ENCODE peak calls at places on chromosomes 1 and 21, in nine cellular contexts. H is DND-41, Q is H9, A is A549, P is tibial artery, G is stomach, U is brain microvascular endothelial cell, E is pancreas, J is heart left ventricle. N is an unnamed sample.

GRCh38 chr1:9890224-9890731 is 19.8 kb downstream of the CTNNBIP1 start:
- DNase-seq in H (no peak), Q (no peak), A (peak), P (no peak), G (peak), U (peak), E (peak), J (peak), N (no peak)

GRCh38 chr21:14382486-14382834 is 486 bp downstream of the HSPA13 start:
- DNase-seq in H (peak), Q (no peak), A (no peak), P (peak), G (no peak), U (peak), E (no peak), J (peak), N (no peak)

GRCh38 chr1:36475910-36476604 is 6.7 kb downstream of the CSF3R start:
- DNase-seq in H (no peak), Q (no peak), A (no peak), P (no peak), G (no peak), U (no peak), E (no peak), J (no peak), N (no peak)

GRCh38 chr1:70434253-70434859 is 23.3 kb downstream of the CTH start:
- DNase-seq in H (no peak), Q (no peak), A (no peak), P (no peak), G (no peak), U (no peak), E (no peak), J (no peak), N (no peak)

GRCh38 chr1:225409051-225409450 is 18.8 kb downstream of the LBR start:
- DNase-seq in H (no peak), Q (no peak), A (no peak), P (no peak), G (no peak), U (no peak), E (no peak), J (no peak), N (no peak)

GRCh38 chr1:96721382-96722160 is at the start of gene PTBP2:
- DNase-seq in H (peak), Q (peak), A (peak), P (peak), G (peak), U (peak), E (peak), J (peak), N (peak)

GRCh38 chr1:200129480-200129879 is 102.0 kb downstream of the NR5A2 start:
- DNase-seq in H (no peak), Q (peak), A (no peak), P (no peak), G (no peak), U (no peak), E (no peak), J (no peak), N (no peak)

GRCh38 chr21:39422468-39423241 is 22.9 kb downstream of the LCA5L start:
- DNase-seq in H (no peak), Q (no peak), A (no peak), P (no peak), G (no peak), U (no peak), E (no peak), J (no peak), N (no peak)

GRCh38 chr1:235908742-235909520 is 42.2 kb upstream of the LYST start:
- DNase-seq in H (no peak), Q (no peak), A (peak), P (peak), G (no peak), U (peak), E (no peak), J (no peak), N (no peak)
- H3K27ac ChIP-seq in H (no peak), Q (no peak), A (peak), P (peak), G (peak), U (peak), E (no peak), J (no peak), N (no peak)

DNA sequence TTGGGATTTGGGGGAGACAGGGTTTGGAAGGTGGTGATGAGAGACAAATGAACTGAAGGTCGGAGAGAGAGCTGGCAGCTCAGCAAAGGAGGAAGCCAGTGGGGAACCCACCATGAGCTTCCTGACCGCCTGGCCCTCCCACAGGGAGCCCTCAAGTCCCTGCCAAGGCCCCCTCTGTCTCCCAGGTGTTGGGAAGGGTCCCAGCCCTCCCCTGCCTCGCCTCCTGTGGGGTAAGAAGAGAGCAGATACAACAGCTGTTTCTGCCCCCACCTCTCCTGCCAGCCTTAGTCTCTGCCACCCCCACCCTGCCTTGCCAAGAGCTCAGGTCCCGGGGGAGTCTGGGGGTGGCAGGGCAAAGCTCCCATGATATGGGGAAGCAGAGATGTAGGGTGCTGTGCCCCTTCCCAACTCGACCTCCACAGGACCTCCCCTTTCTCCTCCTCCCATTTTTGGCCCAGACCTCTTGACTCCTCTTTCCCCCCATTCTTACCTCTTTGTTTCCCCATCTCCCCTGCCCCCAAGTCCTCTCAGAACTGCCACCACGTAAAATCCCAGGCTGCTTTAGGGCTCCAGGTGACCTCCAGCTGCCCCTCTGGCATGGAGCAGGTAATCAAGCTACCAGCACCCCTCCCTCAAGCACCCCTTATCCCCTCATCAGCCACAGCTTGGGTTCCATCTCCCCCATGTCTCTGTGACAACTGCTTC is 556 bp downstream of the S100A1 start:
- DNase-seq in H (no peak), Q (no peak), A (no peak), P (peak), G (no peak), U (no peak), E (peak), J (no peak), N (no peak)
- H3K27ac ChIP-seq in H (no peak), Q (no peak), A (peak), P (peak), G (peak), U (no peak), E (no peak), J (peak), N (peak)

GRCh38 chr1:208044568-208045241 is 133.8 kb upstream of the CD34 start:
- DNase-seq in H (peak), Q (no peak), A (no peak), P (no peak), G (no peak), U (no peak), E (no peak), J (no peak), N (no peak)

GRCh38 chr1:208045410-208046252 is 134.7 kb upstream of the CD34 start:
- DNase-seq in H (no peak), Q (no peak), A (peak), P (no peak), G (no peak), U (no peak), E (peak), J (no peak), N (no peak)

GRCh38 chr1:208048904-208049303 is 138.0 kb upstream of the CD34 start:
- DNase-seq in H (no peak), Q (no peak), A (no peak), P (no peak), G (no peak), U (no peak), E (no peak), J (no peak), N (no peak)

GRCh38 chr1:208047476-208047934 is 136.6 kb upstream of the CD34 start:
- DNase-seq in H (no peak), Q (no peak), A (no peak), P (peak), G (peak), U (peak), E (no peak), J (peak), N (peak)

DNA sequence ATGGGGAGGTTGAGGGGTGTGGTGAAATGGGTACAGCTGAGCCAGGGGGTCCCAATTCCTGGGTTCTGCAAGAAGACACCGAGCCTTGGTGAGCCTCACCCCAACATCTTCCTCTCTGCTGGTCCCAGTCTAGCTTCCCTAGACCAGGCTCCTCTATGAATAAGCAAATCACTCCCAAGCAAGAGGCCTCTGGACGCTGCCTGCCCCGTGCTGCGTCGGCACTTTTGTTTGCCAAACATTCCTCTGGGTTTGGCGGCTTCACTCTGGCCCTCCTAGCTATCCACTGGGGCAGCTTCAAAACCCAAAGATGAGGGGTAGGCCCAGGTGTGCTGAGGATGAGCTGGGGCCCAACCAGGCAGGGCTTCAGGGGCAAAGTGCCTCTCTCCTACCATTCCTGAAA is 137.1 kb upstream of the CD34 start:
- DNase-seq in H (no peak), Q (no peak), A (no peak), P (peak), G (no peak), U (no peak), E (no peak), J (peak), N (no peak)
- H3K27ac ChIP-seq in H (no peak), Q (no peak), A (no peak), P (peak), G (peak), U (no peak), E (peak), J (peak), N (no peak)

DNA sequence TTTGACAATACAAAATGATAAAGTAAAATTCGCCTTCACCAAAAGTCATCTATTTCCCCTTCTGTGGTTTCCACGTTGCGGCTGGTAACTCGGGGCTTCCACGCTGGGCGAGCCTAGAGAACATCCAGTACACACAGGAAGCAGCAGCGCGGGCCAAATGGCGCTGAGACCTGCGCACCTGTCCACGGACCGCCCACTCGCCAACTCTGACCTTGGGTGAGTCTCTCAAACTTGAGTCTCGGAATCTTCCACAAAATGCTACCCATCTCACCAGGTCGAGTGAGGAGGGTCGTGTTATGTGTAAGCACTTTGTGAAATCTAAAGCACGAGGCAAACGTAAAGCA is 820 bp upstream of the TTF2 start:
- DNase-seq in H (peak), Q (no peak), A (peak), P (peak), G (peak), U (no peak), E (peak), J (no peak), N (no peak)
- H3K27ac ChIP-seq in H (peak), Q (peak), A (peak), P (peak), G (peak), U (peak), E (peak), J (no peak), N (no peak)

DNA sequence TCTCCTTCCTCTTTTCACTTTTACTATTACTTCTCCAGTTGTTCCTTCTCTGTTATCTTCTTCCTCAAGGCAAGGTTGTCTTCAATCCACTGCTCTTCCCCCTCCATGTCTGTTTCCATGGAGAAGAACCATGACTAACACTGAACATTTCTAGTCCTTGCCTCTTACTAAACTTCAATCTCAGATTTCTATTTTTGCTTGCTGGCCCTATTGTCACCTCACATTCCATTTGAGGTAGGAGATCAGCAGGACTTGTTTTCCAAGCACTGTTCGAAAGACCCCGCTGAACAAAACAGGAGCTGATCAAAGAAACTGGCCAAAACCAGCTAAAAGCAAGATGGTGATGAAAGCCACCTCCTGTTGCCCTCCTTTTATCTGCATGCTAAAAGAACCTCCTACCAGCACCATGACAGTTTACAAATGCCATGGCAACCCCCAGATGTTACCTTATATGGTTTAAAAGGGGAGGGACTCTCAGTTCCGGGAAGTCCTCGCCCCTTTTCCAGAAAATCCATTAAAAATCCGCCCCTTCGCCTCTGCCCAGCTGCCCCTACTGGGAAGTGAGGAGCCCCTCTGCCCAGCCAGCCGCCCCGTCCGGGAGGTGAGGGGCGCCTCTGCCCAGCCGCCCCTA is 22.6 kb downstream of the GON4L start:
- DNase-seq in H (no peak), Q (peak), A (peak), P (no peak), G (no peak), U (peak), E (no peak), J (no peak), N (no peak)
- H3K27ac ChIP-seq in H (no peak), Q (peak), A (no peak), P (no peak), G (no peak), U (peak), E (no peak), J (no peak), N (no peak)

GRCh38 chr1:11479375-11479979 is 522 bp downstream of the DISP3 start:
- DNase-seq in H (no peak), Q (peak), A (no peak), P (no peak), G (no peak), U (no peak), E (peak), J (no peak), N (no peak)

GRCh38 chr1:11478571-11479374 is at the start of gene DISP3:
- DNase-seq in H (peak), Q (peak), A (peak), P (no peak), G (peak), U (peak), E (peak), J (peak), N (peak)

GRCh38 chr1:11473635-11474034 is 5.3 kb upstream of the DISP3 start:
- DNase-seq in H (peak), Q (peak), A (no peak), P (no peak), G (no peak), U (no peak), E (no peak), J (no peak), N (peak)

GRCh38 chr1:11472284-11472683 is 6.7 kb upstream of the DISP3 start:
- DNase-seq in H (no peak), Q (no peak), A (no peak), P (no peak), G (no peak), U (no peak), E (no peak), J (no peak), N (no peak)

DNA sequence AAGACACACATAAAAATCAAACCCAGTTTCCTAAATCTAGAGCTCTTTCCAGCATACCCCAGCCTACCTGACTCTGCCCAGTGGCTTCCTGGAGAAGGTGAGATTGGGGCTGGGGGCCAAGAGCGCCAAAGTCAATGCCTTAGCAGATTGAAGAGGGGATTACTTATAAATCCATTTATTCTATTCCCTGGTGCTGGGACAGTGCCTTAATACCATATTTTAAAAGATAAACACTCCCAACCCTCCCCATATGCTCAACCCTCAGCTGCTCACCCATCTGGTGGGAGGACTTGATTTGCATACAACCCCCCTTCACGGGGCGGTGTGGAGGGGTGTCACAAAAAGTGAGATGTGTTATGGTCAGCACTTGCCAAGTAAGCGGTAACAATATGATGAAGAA is 3.2 kb upstream of the DISP3 start:
- DNase-seq in H (no peak), Q (no peak), A (no peak), P (no peak), G (no peak), U (no peak), E (no peak), J (no peak), N (no peak)
- H3K27ac ChIP-seq in H (no peak), Q (no peak), A (no peak), P (no peak), G (no peak), U (no peak), E (no peak), J (no peak), N (no peak)